ENCODE peak calls at places on chromosome 22, in five cellular contexts. Y is upper lobe of left lung, A is GM23338, E is endothelial cell of umbilical vein, U is spleen. Z is an unnamed sample.
A peak's percentile ranks its signal among the peaks of the same experiment; 100 is the strongest.

GRCh38 chr22:38176170-38176741 is 5.4 kb downstream of the PLA2G6 start:
- DNase-seq in Y (no peak), A (no peak), E (peak; percentile 99), U (peak; percentile 87), Z (peak; percentile 79)

GRCh38 chr22:26837784-26838520 is 180.6 kb downstream of the MIAT start:
- DNase-seq in Y (no peak), A (no peak), E (no peak), U (no peak), Z (no peak)

GRCh38 chr22:44363214-44363979 is 50.6 kb upstream of the SHISAL1 start:
- DNase-seq in Y (peak; percentile 96), A (no peak), E (peak; percentile 85), U (peak; percentile 86), Z (peak; percentile 65)

GRCh38 chr22:38191746-38192474 is 9.9 kb upstream of the MAFF start:
- DNase-seq in Y (no peak), A (no peak), E (no peak), U (no peak), Z (no peak)

GRCh38 chr22:38554281-38554680 is 15.7 kb downstream of the DMC1 start:
- DNase-seq in Y (no peak), A (no peak), E (no peak), U (no peak), Z (no peak)

GRCh38 chr22:20807315-20807752 is 33.4 kb downstream of the SERPIND1 start:
- DNase-seq in Y (no peak), A (no peak), E (no peak), U (no peak), Z (no peak)

GRCh38 chr22:39244496-39245129 is at the start of gene PDGFB:
- DNase-seq in Y (peak; percentile 81), A (peak; percentile 52), E (peak; percentile 65), U (no peak), Z (peak; percentile 61)

GRCh38 chr22:25644122-25644521 is 79.6 kb downstream of the GRK3 start:
- DNase-seq in Y (no peak), A (no peak), E (no peak), U (no peak), Z (no peak)

GRCh38 chr22:44669725-44670027 is 32.3 kb upstream of the PRR5 start:
- DNase-seq in Y (no peak), A (peak; percentile 66), E (no peak), U (no peak), Z (no peak)

GRCh38 chr22:39243443-39244072 is 1.2 kb downstream of the PDGFB start:
- DNase-seq in Y (peak; percentile 84), A (peak; percentile 61), E (no peak), U (no peak), Z (no peak)

GRCh38 chr22:19877626-19878339 is 23.1 kb upstream of the GNB1L start:
- DNase-seq in Y (peak; percentile 62), A (no peak), E (no peak), U (peak; percentile 71), Z (no peak)

GRCh38 chr22:27115816-27116256 is 458.4 kb downstream of the MIAT start:
- DNase-seq in Y (no peak), A (no peak), E (peak; percentile 91), U (no peak), Z (peak; percentile 52)

GRCh38 chr22:29096736-29097669 is 24.2 kb downstream of the KREMEN1 start:
- DNase-seq in Y (no peak), A (peak; percentile 35), E (no peak), U (no peak), Z (peak; percentile 64)

GRCh38 chr22:49067504-49067903 is 760.2 kb downstream of the BRD1 start:
- DNase-seq in Y (no peak), A (no peak), E (no peak), U (no peak), Z (no peak)

GRCh38 chr22:48185656-48186055 is 1423.2 kb downstream of the TBC1D22A start:
- DNase-seq in Y (no peak), A (no peak), E (no peak), U (no peak), Z (no peak)

GRCh38 chr22:28051787-28052356 is 132.8 kb upstream of the PITPNB start:
- DNase-seq in Y (no peak), A (peak; percentile 83), E (peak; percentile 66), U (no peak), Z (peak; percentile 74)

GRCh38 chr22:40975346-40975745 is 24.2 kb downstream of the RBX1 start:
- DNase-seq in Y (no peak), A (no peak), E (no peak), U (no peak), Z (no peak)

GRCh38 chr22:40967120-40967760 is 16.1 kb downstream of the RBX1 start:
- DNase-seq in Y (no peak), A (peak; percentile 22), E (peak; percentile 23), U (no peak), Z (no peak)

GRCh38 chr22:40976866-40977700 is 25.9 kb downstream of the RBX1 start:
- DNase-seq in Y (no peak), A (no peak), E (no peak), U (peak; percentile 10), Z (no peak)

DNA sequence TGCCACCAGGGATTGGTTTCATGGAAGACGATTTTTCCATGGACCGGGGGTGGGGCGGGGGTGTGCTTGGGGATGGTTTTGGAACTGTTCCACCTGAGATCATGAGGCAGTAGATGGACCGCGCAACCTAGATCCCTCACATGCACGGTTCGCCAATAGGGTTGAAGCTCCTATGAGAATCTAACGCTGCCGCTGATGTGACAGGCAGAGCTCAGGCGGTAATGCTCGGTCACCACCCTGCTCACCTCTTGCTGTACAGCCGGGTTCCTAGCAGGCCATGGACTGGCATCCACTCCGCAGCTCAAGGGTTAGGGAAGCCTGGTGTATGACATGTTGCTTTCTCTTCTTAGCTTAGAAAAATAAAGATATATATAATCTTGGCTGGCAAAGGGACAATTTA is 22.0 kb downstream of the RBX1 start:
- DNase-seq in Y (no peak), A (no peak), E (no peak), U (peak; percentile 19), Z (no peak)
- TF ChIP-seq POLR2AphosphoS5 in Y (no peak), A (no peak), E (no peak), U (peak; percentile 38), Z (no peak)

GRCh38 chr22:42700355-42700754 is 20.3 kb downstream of the A4GALT start:
- DNase-seq in Y (peak; percentile 52), A (no peak), E (no peak), U (no peak), Z (no peak)

GRCh38 chr22:42700901-42701300 is 19.8 kb downstream of the A4GALT start:
- DNase-seq in Y (no peak), A (no peak), E (no peak), U (no peak), Z (no peak)

GRCh38 chr22:42697542-42698013 is 23.1 kb downstream of the A4GALT start:
- DNase-seq in Y (peak; percentile 66), A (no peak), E (peak; percentile 40), U (no peak), Z (peak; percentile 66)

GRCh38 chr22:42699953-42700352 is 20.7 kb downstream of the A4GALT start:
- DNase-seq in Y (no peak), A (no peak), E (no peak), U (no peak), Z (no peak)

DNA sequence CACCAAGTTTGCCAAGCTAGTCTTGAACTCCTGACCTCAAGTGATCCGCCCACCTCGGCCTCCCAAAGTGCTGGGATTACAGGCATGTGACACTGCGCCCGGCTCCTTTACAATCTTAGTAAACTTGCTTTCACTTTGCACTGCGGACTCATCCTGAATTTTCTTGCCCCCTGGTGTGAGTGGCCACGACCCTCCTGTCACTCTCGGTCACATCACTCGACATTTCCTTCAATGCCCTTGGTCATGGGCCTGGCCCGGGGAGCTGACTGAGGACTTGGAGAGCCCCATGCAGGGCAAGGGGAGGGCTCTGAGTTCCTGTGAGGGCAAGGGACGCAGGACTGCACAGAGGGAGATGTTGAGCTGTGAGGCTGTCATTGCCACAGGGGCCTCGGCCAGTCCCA is 21.4 kb downstream of the A4GALT start:
- DNase-seq in Y (no peak), A (no peak), E (no peak), U (no peak), Z (no peak)
- H3K4me3 ChIP-seq in Y (no peak overlapping the region), A (no peak overlapping the region), E (no peak overlapping the region), U (peak overlapping the region; percentile 21), Z (no peak overlapping the region)

DNA sequence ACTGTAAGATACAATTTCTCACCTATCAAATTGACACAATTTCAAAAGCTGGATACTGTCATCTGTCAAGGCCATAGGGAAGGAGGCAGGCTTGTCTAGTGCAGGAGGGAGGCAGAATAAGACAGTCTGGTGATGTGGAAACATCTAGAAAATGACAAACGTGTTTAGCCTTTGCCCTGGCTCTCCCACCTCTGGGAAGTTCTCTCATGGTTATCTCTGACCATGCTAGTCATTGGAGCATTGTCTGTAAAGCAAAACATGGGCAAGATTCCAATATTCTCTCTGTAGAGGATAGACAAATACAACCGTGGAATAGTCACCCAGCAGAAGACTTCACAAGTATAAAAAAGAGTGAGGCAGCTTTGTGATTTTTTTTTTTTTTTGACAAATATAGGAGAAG is 9.1 kb upstream of the SERHL2 start:
- DNase-seq in Y (no peak), A (no peak), E (peak; percentile 61), U (no peak), Z (no peak)
- TF ChIP-seq POLR2AphosphoS5 in Y (no peak), A (no peak), E (no peak), U (no peak), Z (no peak)

GRCh38 chr22:46077669-46078099 is 72.6 kb upstream of the PPARA start:
- DNase-seq in Y (no peak), A (no peak), E (no peak), U (peak; percentile 43), Z (peak; percentile 25)
- H3K4me3 ChIP-seq in Y (peak overlapping the region; percentile 19), A (peak overlapping the region; percentile 26), E (no peak overlapping the region), U (peak overlapping the region; percentile 97), Z (peak overlapping the region; percentile 83)

GRCh38 chr22:32411388-32411787 is 659 bp downstream of the RTCB start:
- DNase-seq in Y (no peak), A (peak; percentile 50), E (peak; percentile 50), U (no peak), Z (no peak)

GRCh38 chr22:32410459-32410858 is 1.6 kb downstream of the RTCB start:
- DNase-seq in Y (no peak), A (no peak), E (no peak), U (no peak), Z (no peak)

GRCh38 chr22:32413715-32414114 is 1.7 kb upstream of the RTCB start:
- DNase-seq in Y (no peak), A (peak; percentile 40), E (peak; percentile 28), U (no peak), Z (no peak)

GRCh38 chr22:32409977-32410376 is 2.1 kb downstream of the RTCB start:
- DNase-seq in Y (no peak), A (no peak), E (no peak), U (no peak), Z (no peak)

GRCh38 chr22:32411829-32412592 is at the start of gene RTCB:
- DNase-seq in Y (peak; percentile 91), A (peak; percentile 95), E (peak; percentile 94), U (peak; percentile 95), Z (peak; percentile 89)
- TF ChIP-seq POLR2AphosphoS5 in Y (peak; percentile 90), A (peak; percentile 64), E (peak; percentile 68), U (peak; percentile 90), Z (peak; percentile 97)

Z was measured in stomach.